ENCODE peak calls at places on chromosomes 12 and 14, in nine cellular contexts. M is AG04450, Y is endothelial cell, N is ovary, O is stomach, K is NB4, E is astrocyte of the cerebellum, F is esophagus muscularis mucosa, A is RWPE1. D is an unnamed sample.

GRCh38 chr14:36068777-36069534 is 107.6 kb downstream of the PTCSC3 start:
- DNase-seq in M (no peak), Y (no peak), N (no peak), O (no peak), K (no peak), E (peak), F (no peak), A (peak), D (no peak)

GRCh38 chr14:73809386-73809785 is 42.2 kb upstream of the PTGR2 start:
- DNase-seq in M (no peak), Y (no peak), N (no peak), O (no peak), K (no peak), E (no peak), F (no peak), A (no peak), D (no peak)

GRCh38 chr14:67999693-68000384 is 180.3 kb downstream of the RAD51B start:
- DNase-seq in M (no peak), Y (no peak), N (no peak), O (no peak), K (no peak), E (peak), F (no peak), A (peak), D (no peak)

GRCh38 chr14:54782803-54783659 is 119.6 kb downstream of the GCH1 start:
- DNase-seq in M (no peak), Y (peak), N (no peak), O (no peak), K (peak), E (no peak), F (no peak), A (no peak), D (no peak)

GRCh38 chr14:77541905-77542304 is 43.3 kb upstream of the ISM2 start:
- DNase-seq in M (no peak), Y (no peak), N (no peak), O (no peak), K (no peak), E (no peak), F (no peak), A (no peak), D (no peak)

GRCh38 chr14:88256997-88257755 is 65.9 kb downstream of the KCNK10 start:
- DNase-seq in M (no peak), Y (no peak), N (no peak), O (no peak), K (no peak), E (peak), F (no peak), A (no peak), D (no peak)

GRCh38 chr12:109461049-109461845 is 15.9 kb downstream of the KCTD10 start:
- DNase-seq in M (no peak), Y (no peak), N (no peak), O (no peak), K (peak), E (no peak), F (no peak), A (no peak), D (no peak)

GRCh38 chr12:65741662-65742480 is 82.4 kb upstream of the HMGA2 start:
- DNase-seq in M (no peak), Y (peak), N (peak), O (no peak), K (no peak), E (no peak), F (no peak), A (peak), D (peak)

GRCh38 chr12:27869567-27869966 is 89.5 kb upstream of the MANSC4 start:
- DNase-seq in M (no peak), Y (no peak), N (no peak), O (no peak), K (no peak), E (no peak), F (no peak), A (no peak), D (no peak)

GRCh38 chr14:100476012-100476822 is 111.0 kb downstream of the BEGAIN start:
- DNase-seq in M (peak), Y (no peak), N (no peak), O (peak), K (no peak), E (peak), F (no peak), A (peak), D (no peak)

GRCh38 chr14:80494769-80495168 is 283.5 kb upstream of the DIO2 start:
- DNase-seq in M (no peak), Y (no peak), N (no peak), O (no peak), K (no peak), E (no peak), F (no peak), A (no peak), D (no peak)

GRCh38 chr14:80493620-80494019 is 282.3 kb upstream of the DIO2 start:
- DNase-seq in M (no peak), Y (no peak), N (no peak), O (no peak), K (no peak), E (no peak), F (no peak), A (no peak), D (no peak)

GRCh38 chr14:80496090-80496489 is 284.8 kb upstream of the DIO2 start:
- DNase-seq in M (no peak), Y (no peak), N (no peak), O (no peak), K (no peak), E (no peak), F (no peak), A (no peak), D (no peak)

GRCh38 chr14:80498533-80498932 is 287.2 kb upstream of the DIO2 start:
- DNase-seq in M (no peak), Y (no peak), N (no peak), O (no peak), K (no peak), E (no peak), F (no peak), A (no peak), D (no peak)
- TF ChIP-seq CTCF in M (no peak), Y (no peak), N (no peak), O (no peak), K (no peak), E (no peak), F (no peak), A (no peak), D (no peak)

DNA sequence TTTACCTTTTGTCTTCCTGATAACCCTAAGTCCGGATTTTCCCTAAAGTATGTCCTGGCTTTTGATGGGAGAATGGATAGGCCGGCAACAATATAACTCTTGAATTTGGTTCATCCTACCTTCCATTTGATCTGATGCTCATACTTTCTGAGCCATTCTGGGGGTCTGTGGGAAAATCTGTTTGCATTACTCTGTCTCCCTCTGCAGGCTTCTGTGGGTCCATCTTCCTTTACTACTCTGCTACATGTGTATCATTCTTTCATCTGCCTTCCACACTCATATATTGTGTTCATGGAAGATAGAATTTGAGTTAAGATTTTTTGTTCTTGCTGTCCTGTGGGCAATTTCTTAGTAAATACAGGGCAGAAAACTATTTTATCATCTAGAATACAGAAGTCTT is 101.5 kb downstream of the NAV3 start:
- DNase-seq in M (no peak), Y (no peak), N (no peak), O (no peak), K (peak), E (no peak), F (no peak), A (no peak), D (no peak)
- TF ChIP-seq CTCF in M (no peak), Y (no peak), N (no peak), O (no peak), K (peak), E (peak), F (no peak), A (no peak), D (peak)

DNA sequence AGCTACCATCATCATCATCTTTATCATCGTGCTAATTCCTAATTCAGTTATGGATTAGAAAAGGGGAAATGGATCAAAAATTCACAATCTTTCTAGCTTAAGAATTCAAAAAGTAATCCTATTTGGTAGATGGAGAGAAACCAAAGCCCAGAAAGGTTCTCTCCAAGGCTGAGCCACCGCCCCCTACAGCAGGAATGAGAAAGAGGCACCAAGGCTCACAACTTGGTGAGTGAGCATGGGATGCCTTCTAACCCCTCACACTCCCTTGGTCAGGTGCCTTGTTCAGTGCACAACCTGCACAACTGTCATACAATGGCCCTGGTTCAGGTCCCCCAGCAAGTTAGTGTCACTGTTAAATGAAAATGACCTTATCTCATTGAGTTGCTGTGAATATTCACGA is 171.5 kb downstream of the ANO2 start:
- DNase-seq in M (no peak), Y (no peak), N (no peak), O (no peak), K (no peak), E (no peak), F (peak), A (no peak), D (no peak)
- TF ChIP-seq CTCF in M (no peak), Y (no peak), N (no peak), O (no peak), K (no peak), E (no peak), F (no peak), A (no peak), D (no peak)

GRCh38 chr14:69247691-69248440 is 12.1 kb upstream of the GALNT16 start:
- DNase-seq in M (peak), Y (no peak), N (peak), O (no peak), K (no peak), E (peak), F (no peak), A (no peak), D (no peak)
- TF ChIP-seq CTCF in M (peak), Y (peak), N (peak), O (no peak), K (no peak), E (peak), F (peak), A (no peak), D (peak)

DNA sequence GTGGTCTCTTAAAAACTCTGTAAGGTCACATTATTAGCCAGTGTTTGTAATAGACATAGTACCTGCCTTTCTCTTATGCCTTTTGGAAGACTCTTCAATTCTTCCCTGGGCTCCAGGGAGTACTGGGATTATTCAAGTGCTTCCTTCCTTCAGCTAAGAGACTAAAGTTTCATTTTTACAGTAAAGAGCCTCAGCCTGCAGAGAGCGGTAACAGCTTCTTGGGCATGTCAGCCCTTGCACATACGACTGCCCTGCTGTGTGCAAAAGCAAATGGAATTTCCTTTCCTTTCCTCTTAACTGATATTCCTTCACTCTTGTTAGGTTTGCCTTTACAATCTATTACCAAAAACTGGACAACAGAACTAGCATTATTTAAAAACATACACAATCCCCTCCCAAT is 32.9 kb upstream of the AMIGO2 start:
- DNase-seq in M (no peak), Y (no peak), N (no peak), O (no peak), K (no peak), E (no peak), F (no peak), A (no peak), D (no peak)
- TF ChIP-seq CTCF in M (no peak), Y (no peak), N (no peak), O (no peak), K (no peak), E (no peak), F (no peak), A (no peak), D (no peak)

D was measured in osteocyte.